ENCODE peak calls at places on chromosomes 7 and 10, in five cellular contexts. Z is bronchial epithelial cell, X is transverse colon, U is dorsolateral prefrontal cortex, S is foreskin fibroblast. W is an unnamed sample.

GRCh38 chr10:129932996-129933395 is 31.1 kb downstream of the EBF3 start:
- DNase-seq in U (no peak), Z (no peak), X (no peak), S (no peak), W (no peak)

GRCh38 chr7:23664122-23664521 is 15.9 kb upstream of the FAM221A start:
- DNase-seq in S (no peak), Z (no peak), X (no peak), U (no peak), W (no peak)

GRCh38 chr7:47483604-47484273 is 98.2 kb downstream of the TNS3 start:
- DNase-seq in S (no peak), U (no peak), X (no peak), Z (no peak), W (no peak)

GRCh38 chr7:102277901-102278300 is 8.8 kb upstream of the SH2B2 start:
- DNase-seq in X (no peak), U (no peak), Z (no peak), S (no peak), W (no peak)

GRCh38 chr10:13193637-13194036 is 32.3 kb downstream of the MCM10 start:
- DNase-seq in Z (no peak), S (no peak), X (no peak), U (no peak), W (no peak)

GRCh38 chr7:15167912-15168311 is 265.4 kb upstream of the DGKB start:
- DNase-seq in X (no peak), S (no peak), U (no peak), Z (no peak), W (no peak)

GRCh38 chr10:31381766-31382316 is 62.8 kb downstream of the ZEB1 start:
- DNase-seq in U (no peak), Z (peak), S (no peak), X (no peak), W (no peak)

GRCh38 chr10:92747600-92747999 is 57.8 kb downstream of the HHEX start:
- DNase-seq in X (peak), Z (no peak), S (no peak), U (no peak), W (no peak)

GRCh38 chr10:12699258-12699700 is 302.2 kb downstream of the CCDC3 start:
- DNase-seq in Z (peak), S (no peak), U (no peak), X (peak), W (no peak)

GRCh38 chr10:60978287-60979115 is 34.5 kb upstream of the RHOBTB1 start:
- DNase-seq in U (no peak), Z (peak), S (peak), X (no peak), W (no peak)

GRCh38 chr7:7333610-7334009 is 151.3 kb downstream of the C1GALT1 start:
- DNase-seq in X (no peak), U (no peak), Z (no peak), S (no peak), W (no peak)

GRCh38 chr7:8217200-8218068 is 44.5 kb downstream of the ICA1 start:
- DNase-seq in X (no peak), S (peak), Z (peak), U (no peak), W (peak)

GRCh38 chr10:124353091-124353815 is 65.5 kb downstream of the OAT start:
- DNase-seq in X (no peak), Z (no peak), S (no peak), U (no peak), W (no peak)

GRCh38 chr7:14924398-14924797 is 21.8 kb upstream of the DGKB start:
- DNase-seq in X (no peak), U (no peak), Z (peak), S (no peak), W (no peak)

GRCh38 chr10:74888947-74889661 is 62.7 kb downstream of the KAT6B start:
- DNase-seq in Z (no peak), X (no peak), S (no peak), U (no peak), W (no peak)

GRCh38 chr10:3056280-3057037 is 10.9 kb upstream of the PFKP start:
- DNase-seq in U (no peak), S (no peak), X (no peak), Z (no peak), W (no peak)

GRCh38 chr10:72058989-72059842 is 29.1 kb downstream of the SPOCK2 start:
- DNase-seq in U (no peak), S (no peak), Z (no peak), X (no peak), W (no peak)

GRCh38 chr7:13282377-13282980 is 595.0 kb downstream of the ARL4A start:
- DNase-seq in X (no peak), Z (peak), U (no peak), S (peak), W (no peak)

GRCh38 chr7:102106625-102107024 is 180.0 kb upstream of the SH2B2 start:
- DNase-seq in X (no peak), U (no peak), Z (no peak), S (no peak), W (no peak)

GRCh38 chr7:110502893-110503465 is 587.9 kb upstream of the LRRN3 start:
- DNase-seq in Z (peak), S (peak), U (no peak), X (no peak), W (peak)

GRCh38 chr7:138243430-138243829 is 167.2 kb downstream of the AKR1D1 start:
- DNase-seq in U (no peak), S (no peak), Z (peak), X (no peak), W (no peak)

GRCh38 chr7:24722386-24723177 is 34.7 kb downstream of the GSDME start:
- DNase-seq in X (no peak), Z (no peak), S (peak), U (no peak), W (no peak)

GRCh38 chr7:2692543-2692942 is 4.5 kb downstream of the AMZ1 start:
- DNase-seq in Z (no peak), S (no peak), U (no peak), X (no peak), W (no peak)

GRCh38 chr10:27998954-27999275 is at the start of gene ODAD2:
- DNase-seq in Z (no peak), X (no peak), S (no peak), U (no peak), W (no peak)
- H3K4me3 ChIP-seq in Z (peak), X (peak), S (peak), U (peak), W (peak)

DNA sequence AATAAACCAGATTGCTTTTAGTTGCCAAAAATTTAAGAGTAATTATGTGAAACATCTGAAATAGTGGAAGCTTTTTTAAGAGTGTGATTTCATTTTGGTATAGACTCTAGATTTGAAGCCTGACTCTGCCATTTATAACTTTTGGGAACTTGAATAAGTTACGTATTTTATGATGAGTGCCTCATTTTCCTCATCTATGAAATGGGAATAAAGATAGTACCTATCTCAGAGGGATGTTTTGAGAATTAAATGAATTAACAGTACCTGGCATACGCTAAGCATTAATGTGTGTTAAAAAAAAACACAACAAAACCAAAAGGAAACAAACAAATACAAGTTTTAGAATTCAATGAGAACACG is 12.9 kb downstream of the PRKAR2B start:
- DNase-seq in X (no peak), Z (no peak), S (no peak), U (no peak), W (no peak)
- TF ChIP-seq CTCF in X (no peak), Z (no peak), S (no peak), U (no peak), W (no peak)

DNA sequence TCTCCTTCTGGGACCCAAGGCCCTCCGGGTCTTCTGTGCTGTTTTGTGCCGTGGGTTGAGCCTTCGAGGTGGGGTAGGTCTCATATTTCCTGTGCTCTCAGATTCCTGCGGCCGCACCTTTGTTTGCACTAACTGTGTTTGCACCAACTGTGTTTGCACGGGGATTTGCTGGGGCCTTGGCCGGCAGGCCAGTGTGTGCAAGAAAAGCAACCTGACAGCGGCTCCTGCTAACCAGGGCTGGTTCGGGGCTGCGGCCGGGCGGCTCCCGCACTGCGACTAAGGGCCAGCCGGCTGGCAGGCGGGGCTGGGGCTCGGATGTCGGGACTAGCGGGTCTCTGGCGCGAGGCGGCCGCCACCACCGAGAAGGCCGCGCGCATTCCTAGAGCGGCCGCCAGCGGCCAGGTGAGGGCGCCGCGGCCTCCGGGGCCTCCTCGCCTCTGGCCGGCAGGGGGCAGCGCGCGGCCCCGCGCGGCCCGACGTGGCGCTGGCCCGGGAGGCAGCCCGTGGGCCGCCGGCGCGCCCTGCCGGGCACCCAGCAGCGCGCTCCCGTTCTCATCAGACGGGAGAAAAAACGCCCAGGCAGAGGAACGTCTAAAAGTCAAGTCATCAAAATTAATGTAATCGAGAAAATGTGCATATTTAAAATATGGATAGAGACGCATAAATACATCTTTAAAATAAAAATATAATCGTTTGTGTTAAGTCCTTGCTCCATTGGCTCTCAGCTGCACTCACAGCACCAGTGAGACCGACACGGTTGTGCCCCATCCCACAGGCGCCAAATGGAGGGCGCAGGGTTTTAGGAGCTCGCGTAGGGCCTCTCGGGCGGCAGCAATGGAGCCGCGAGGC is 38.6 kb downstream of the ZNF777 start:
- DNase-seq in Z (peak), X (peak), U (no peak), S (peak), W (peak)
- H3K4me3 ChIP-seq in Z (peak), X (peak), U (peak), S (peak), W (peak)

DNA sequence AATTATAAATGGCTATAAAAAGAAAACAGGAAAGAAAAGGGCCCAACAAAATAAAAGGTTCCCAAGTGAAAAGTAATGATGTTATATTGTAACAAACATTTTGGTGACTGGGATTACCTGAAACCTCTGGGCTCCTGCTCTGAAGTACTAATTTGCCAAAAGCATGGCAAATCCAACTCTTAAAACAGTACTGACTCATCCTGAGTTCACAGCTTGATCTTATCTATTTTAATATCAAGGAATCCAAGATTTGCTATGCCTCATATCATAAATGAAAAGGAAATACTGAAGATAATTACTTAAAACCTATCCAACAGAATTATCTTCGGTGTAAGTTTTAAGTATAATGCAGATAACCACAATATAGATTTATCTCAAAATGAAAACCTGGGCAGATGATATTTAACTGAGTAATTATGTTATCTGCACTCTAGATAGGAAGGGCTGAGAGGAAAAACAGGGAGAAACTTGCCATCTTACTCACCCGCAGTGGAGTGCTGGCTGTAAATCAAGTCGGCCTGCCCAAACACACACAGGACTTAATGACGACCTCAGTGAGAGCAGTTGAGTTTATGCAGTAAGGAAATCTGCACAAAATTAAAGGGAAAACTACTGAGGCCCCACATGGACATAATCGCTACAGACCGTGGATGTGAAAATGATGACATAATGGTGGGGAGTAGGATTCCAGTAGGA is 48.4 kb downstream of the MPP7 start:
- DNase-seq in U (no peak), Z (peak), X (no peak), S (peak), W (peak)
- TF ChIP-seq CTCF in U (no peak), Z (no peak), X (no peak), S (no peak), W (no peak)

GRCh38 chr7:150468241-150468640 is 17.8 kb downstream of the GIMAP8 start:
- DNase-seq in S (no peak), U (no peak), Z (no peak), X (no peak), W (no peak)
- H3K4me3 ChIP-seq in S (no peak), U (no peak), Z (no peak), X (no peak), W (no peak)

GRCh38 chr10:45526309-45526708 is 146.3 kb downstream of the ZFAND4 start:
- DNase-seq in X (no peak), S (no peak), Z (no peak), U (no peak), W (no peak)

GRCh38 chr10:45518741-45519140 is 144.7 kb downstream of the ALOX5 start:
- DNase-seq in X (no peak), U (no peak), Z (no peak), S (no peak), W (no peak)

GRCh38 chr10:45515630-45516029 is 141.6 kb downstream of the ALOX5 start:
- DNase-seq in Z (no peak), S (no peak), X (no peak), U (no peak), W (no peak)

GRCh38 chr10:45514283-45515270 is 140.6 kb downstream of the ALOX5 start:
- DNase-seq in S (no peak), Z (peak), U (peak), X (no peak), W (no peak)

DNA sequence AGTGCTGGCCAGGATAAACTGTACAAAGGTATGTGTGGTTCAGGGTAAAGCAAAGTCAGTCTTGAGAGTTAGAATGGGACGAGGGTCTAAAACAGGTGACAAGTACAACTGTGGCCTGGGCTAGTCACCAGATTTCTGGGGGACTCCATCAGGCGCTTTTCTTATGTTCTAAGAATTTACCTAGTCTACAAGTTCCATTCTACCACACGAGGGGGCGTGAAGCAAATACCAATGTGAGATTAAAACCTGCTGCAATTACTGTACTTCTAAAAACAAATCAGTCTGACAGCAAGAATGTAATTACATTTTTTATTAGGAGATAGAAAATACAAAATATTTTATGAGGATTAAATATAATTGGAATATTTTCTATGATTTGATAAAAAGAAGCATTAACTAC is 146.5 kb downstream of the ALOX5 start:
- DNase-seq in X (no peak), U (no peak), S (no peak), Z (no peak), W (no peak)
- TF ChIP-seq CTCF in X (no peak), U (no peak), S (no peak), Z (no peak), W (no peak)

DNA sequence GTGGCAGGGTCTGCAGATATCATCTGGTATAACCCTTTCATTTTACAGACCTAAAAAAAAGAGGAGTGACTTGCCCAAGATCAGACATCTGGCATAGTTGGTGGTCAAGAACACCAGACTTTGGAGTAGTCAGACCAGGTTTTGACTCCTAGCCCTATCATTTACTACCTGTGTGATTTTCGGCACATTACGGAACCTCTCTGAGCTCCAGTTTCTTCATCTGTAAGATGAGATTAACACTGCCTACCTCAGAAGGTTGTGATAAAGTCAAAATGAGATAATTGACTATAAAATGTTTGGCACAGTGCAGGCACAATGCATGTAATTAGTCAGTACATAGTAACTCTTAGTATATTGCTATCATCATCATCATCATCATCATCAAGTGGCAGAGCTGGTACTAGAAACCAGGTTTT is 1.2 kb downstream of the STRIP2 start:
- DNase-seq in S (no peak), U (no peak), Z (peak), X (no peak), W (no peak)
- H3K4me3 ChIP-seq in S (peak), U (peak), Z (peak), X (peak), W (peak)

W was measured in HFF-Myc.